ENCODE peak calls at places on chromosomes 3 and 15, in four cellular contexts. One of them, this sample, is unnamed.

GRCh38 chr15:42143866-42144625 is 12.4 kb downstream of the PLA2G4F start:
- DNase-seq in IMR-90: no peak
- DNase-seq in mesenchymal stem cell: no peak
- DNase-seq in H1: no peak
- DNase-seq in this sample: no peak

GRCh38 chr15:79967331-79968182 is 3.4 kb downstream of the BCL2A1 start:
- DNase-seq in IMR-90: no peak
- DNase-seq in H1: no peak
- DNase-seq in mesenchymal stem cell: no peak
- DNase-seq in this sample: no peak

GRCh38 chr3:191382661-191383060 is 52.3 kb upstream of the UTS2B start:
- DNase-seq in mesenchymal stem cell: no peak
- DNase-seq in H1: no peak
- DNase-seq in IMR-90: no peak
- DNase-seq in this sample: no peak

GRCh38 chr3:119318871-119319270 is 24.7 kb downstream of the ARHGAP31 start:
- DNase-seq in IMR-90: peak
- DNase-seq in H1: no peak
- DNase-seq in mesenchymal stem cell: no peak
- DNase-seq in this sample: peak

GRCh38 chr3:46607603-46608028 is 4.7 kb upstream of the FAM240A start:
- DNase-seq in IMR-90: no peak
- DNase-seq in mesenchymal stem cell: peak
- DNase-seq in H1: no peak
- DNase-seq in this sample: peak

GRCh38 chr15:101029971-101030661 is 111.0 kb downstream of the LRRK1 start:
- DNase-seq in IMR-90: no peak
- DNase-seq in mesenchymal stem cell: no peak
- DNase-seq in H1: no peak
- DNase-seq in this sample: no peak

GRCh38 chr3:27368831-27369607 is at the start of gene NEK10:
- DNase-seq in mesenchymal stem cell: peak
- DNase-seq in H1: peak
- DNase-seq in IMR-90: peak
- DNase-seq in this sample: peak

GRCh38 chr3:184524981-184525336 is 36.6 kb upstream of the EPHB3 start:
- DNase-seq in mesenchymal stem cell: no peak
- DNase-seq in H1: no peak
- DNase-seq in IMR-90: no peak
- DNase-seq in this sample: no peak

GRCh38 chr15:68699881-68700394 is 120.8 kb downstream of the ANP32A start:
- DNase-seq in IMR-90: no peak
- DNase-seq in mesenchymal stem cell: no peak
- DNase-seq in H1: no peak
- DNase-seq in this sample: no peak

GRCh38 chr3:142209655-142210054 is 15.7 kb downstream of the GK5 start:
- DNase-seq in mesenchymal stem cell: peak
- DNase-seq in H1: no peak
- DNase-seq in IMR-90: peak
- DNase-seq in this sample: no peak

GRCh38 chr3:158105710-158106438 is at the start of gene SHOX2:
- DNase-seq in mesenchymal stem cell: peak
- DNase-seq in H1: no peak
- DNase-seq in IMR-90: peak
- DNase-seq in this sample: peak

GRCh38 chr3:191314109-191314728 is 15.0 kb upstream of the CCDC50 start:
- DNase-seq in mesenchymal stem cell: no peak
- DNase-seq in IMR-90: no peak
- DNase-seq in H1: no peak
- DNase-seq in this sample: peak

GRCh38 chr3:158702815-158703481 is 29.3 kb downstream of the RARRES1 start:
- DNase-seq in IMR-90: peak
- DNase-seq in mesenchymal stem cell: peak
- DNase-seq in H1: no peak
- DNase-seq in this sample: no peak

GRCh38 chr15:62346168-62346567 is 181.1 kb upstream of the C2CD4B start:
- DNase-seq in mesenchymal stem cell: no peak
- DNase-seq in IMR-90: no peak
- DNase-seq in H1: no peak
- DNase-seq in this sample: no peak

GRCh38 chr3:127805026-127805753 is 17.1 kb downstream of the MGLL start:
- DNase-seq in H1: no peak
- DNase-seq in IMR-90: no peak
- DNase-seq in mesenchymal stem cell: no peak
- DNase-seq in this sample: peak

GRCh38 chr15:68640791-68641331 is 62.1 kb downstream of the CORO2B start:
- DNase-seq in IMR-90: no peak
- DNase-seq in H1: no peak
- DNase-seq in mesenchymal stem cell: no peak
- DNase-seq in this sample: no peak

GRCh38 chr15:82186748-82187415 is 75.7 kb downstream of the EFL1 start:
- DNase-seq in H1: no peak
- DNase-seq in mesenchymal stem cell: no peak
- DNase-seq in IMR-90: no peak
- DNase-seq in this sample: no peak

GRCh38 chr3:105495021-105495420 is 128.3 kb downstream of the ALCAM start:
- DNase-seq in H1: no peak
- DNase-seq in IMR-90: peak
- DNase-seq in mesenchymal stem cell: no peak
- DNase-seq in this sample: peak

GRCh38 chr3:127796751-127797150 is 25.6 kb downstream of the MGLL start:
- DNase-seq in H1: no peak
- DNase-seq in IMR-90: no peak
- DNase-seq in mesenchymal stem cell: no peak
- DNase-seq in this sample: no peak

GRCh38 chr3:64489361-64490044 is 198.3 kb downstream of the ADAMTS9 start:
- DNase-seq in H1: peak
- DNase-seq in IMR-90: no peak
- DNase-seq in mesenchymal stem cell: peak
- DNase-seq in this sample: peak

GRCh38 chr3:67635806-67636205 is 18.6 kb downstream of the SUCLG2 start:
- DNase-seq in IMR-90: peak
- DNase-seq in H1: no peak
- DNase-seq in mesenchymal stem cell: peak
- DNase-seq in this sample: no peak

GRCh38 chr3:12507871-12508281 is 23.6 kb downstream of the TSEN2 start:
- DNase-seq in IMR-90: peak
- DNase-seq in mesenchymal stem cell: peak
- DNase-seq in H1: no peak
- DNase-seq in this sample: no peak

GRCh38 chr3:190554197-190554596 is 40.3 kb downstream of the IL1RAP start:
- DNase-seq in H1: no peak
- DNase-seq in mesenchymal stem cell: no peak
- DNase-seq in IMR-90: no peak
- DNase-seq in this sample: no peak

GRCh38 chr3:122314467-122314866 is 10.6 kb upstream of the CSTA start:
- DNase-seq in IMR-90: peak
- DNase-seq in H1: no peak
- DNase-seq in mesenchymal stem cell: no peak
- DNase-seq in this sample: peak

GRCh38 chr3:43162573-43163084 is 56.8 kb upstream of the POMGNT2 start:
- DNase-seq in IMR-90: no peak
- DNase-seq in mesenchymal stem cell: no peak
- DNase-seq in H1: no peak
- DNase-seq in this sample: no peak

GRCh38 chr15:66673410-66674322 is 28.4 kb upstream of the SMAD6 start:
- DNase-seq in IMR-90: no peak
- DNase-seq in mesenchymal stem cell: peak
- DNase-seq in H1: peak
- DNase-seq in this sample: no peak

GRCh38 chr3:10341901-10342398 is 21.0 kb upstream of the SEC13 start:
- DNase-seq in IMR-90: no peak
- DNase-seq in mesenchymal stem cell: no peak
- DNase-seq in H1: no peak
- DNase-seq in this sample: no peak

GRCh38 chr3:58998476-58999117 is 51.2 kb downstream of the CFAP20DC start:
- DNase-seq in mesenchymal stem cell: peak
- DNase-seq in IMR-90: peak
- DNase-seq in H1: no peak
- DNase-seq in this sample: peak

GRCh38 chr3:171839270-171839669 is 3.9 kb upstream of the TMEM212 start:
- DNase-seq in H1: no peak
- DNase-seq in mesenchymal stem cell: no peak
- DNase-seq in IMR-90: no peak
- DNase-seq in this sample: no peak

GRCh38 chr15:50112488-50113186 is 6.4 kb downstream of the ATP8B4 start:
- DNase-seq in mesenchymal stem cell: no peak
- DNase-seq in H1: no peak
- DNase-seq in IMR-90: no peak
- DNase-seq in this sample: no peak

GRCh38 chr15:61530769-61531168 is 301.7 kb upstream of the RORA start:
- DNase-seq in H1: no peak
- DNase-seq in IMR-90: no peak
- DNase-seq in mesenchymal stem cell: no peak
- DNase-seq in this sample: no peak

GRCh38 chr15:95875141-95875643 is 455.3 kb upstream of the NR2F2 start:
- DNase-seq in IMR-90: no peak
- DNase-seq in mesenchymal stem cell: no peak
- DNase-seq in H1: no peak
- DNase-seq in this sample: peak

GRCh38 chr15:43943511-43943910 is 116.7 kb downstream of the WDR76 start:
- DNase-seq in H1: no peak
- DNase-seq in mesenchymal stem cell: no peak
- DNase-seq in IMR-90: peak
- DNase-seq in this sample: no peak

GRCh38 chr3:190721330-190721729 is 141.2 kb downstream of the GMNC start:
- DNase-seq in IMR-90: no peak
- DNase-seq in H1: no peak
- DNase-seq in mesenchymal stem cell: no peak
- DNase-seq in this sample: peak

DNA sequence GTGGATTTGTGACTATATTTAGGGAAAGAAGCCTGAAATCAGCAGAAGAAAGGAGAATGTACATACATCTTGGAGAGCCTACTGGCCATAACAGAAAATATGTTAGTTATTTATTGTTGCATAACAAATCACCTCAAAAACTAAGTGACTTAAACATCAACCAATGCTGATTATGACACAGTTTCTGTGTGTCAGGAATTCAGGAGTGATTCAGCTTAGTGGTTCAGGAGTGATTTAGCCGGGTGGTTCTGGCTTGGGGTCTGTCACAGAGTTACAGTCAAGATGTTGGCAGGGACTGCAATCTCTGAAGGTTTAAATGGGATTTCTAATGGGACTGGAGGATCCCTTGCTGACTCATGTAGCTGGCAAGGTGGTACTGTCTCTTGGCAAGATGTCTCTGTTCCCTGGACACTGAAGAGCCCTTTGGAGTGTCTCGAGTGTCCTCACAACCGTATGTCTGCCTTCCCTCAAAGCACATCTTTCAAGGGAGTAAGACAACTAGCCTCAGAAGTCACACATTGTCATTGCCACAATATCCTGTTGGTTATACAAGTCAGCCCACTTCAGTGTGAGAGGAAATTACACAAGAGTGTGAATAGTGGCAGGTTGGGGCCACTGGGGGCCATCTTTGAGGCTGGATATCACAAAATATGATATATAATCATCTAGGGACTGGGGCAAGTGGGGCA is 248.9 kb downstream of the SV2B start:
- DNase-seq in IMR-90: no peak
- DNase-seq in H1: no peak
- DNase-seq in mesenchymal stem cell: no peak
- DNase-seq in this sample: no peak
- H2BK5ac ChIP-seq in IMR-90: no peak
- H2BK5ac ChIP-seq in H1: no peak
- H2BK5ac ChIP-seq in mesenchymal stem cell: no peak
- H2BK5ac ChIP-seq in this sample: no peak

DNA sequence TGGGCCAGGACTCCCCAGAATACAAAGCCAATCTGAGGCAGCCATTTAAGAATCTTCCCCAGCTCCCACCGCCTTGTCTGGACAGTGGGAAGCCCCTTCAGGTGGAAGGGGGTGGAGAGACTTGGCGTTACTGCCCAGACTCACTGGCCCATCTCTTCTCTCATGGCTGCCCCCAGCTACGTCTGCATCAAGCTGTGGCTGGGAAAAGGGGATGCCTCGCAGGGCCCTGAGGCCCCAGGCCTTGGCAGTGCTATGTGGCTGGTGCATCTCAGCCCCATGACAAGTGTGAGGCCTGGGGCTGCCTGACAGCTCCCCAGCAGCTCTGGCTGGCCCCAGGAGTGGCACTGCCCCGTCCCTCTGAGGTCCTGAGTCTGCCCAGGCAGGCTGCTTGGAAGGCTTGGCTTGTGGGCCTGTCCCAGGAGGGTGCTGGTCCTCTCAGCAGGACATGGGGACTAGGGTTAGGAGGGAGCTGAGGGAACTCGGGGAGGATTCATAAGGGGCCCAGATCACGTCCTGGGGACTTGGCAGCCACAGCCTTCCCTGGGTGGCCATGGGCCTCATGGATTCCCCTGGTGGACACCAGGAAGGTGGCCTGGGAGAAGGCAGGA is 20.2 kb upstream of the SLC41A3 start:
- DNase-seq in mesenchymal stem cell: no peak
- DNase-seq in H1: no peak
- DNase-seq in IMR-90: no peak
- DNase-seq in this sample: no peak
- H2BK5ac ChIP-seq in mesenchymal stem cell: no peak
- H2BK5ac ChIP-seq in H1: no peak
- H2BK5ac ChIP-seq in IMR-90: no peak
- H2BK5ac ChIP-seq in this sample: no peak

DNA sequence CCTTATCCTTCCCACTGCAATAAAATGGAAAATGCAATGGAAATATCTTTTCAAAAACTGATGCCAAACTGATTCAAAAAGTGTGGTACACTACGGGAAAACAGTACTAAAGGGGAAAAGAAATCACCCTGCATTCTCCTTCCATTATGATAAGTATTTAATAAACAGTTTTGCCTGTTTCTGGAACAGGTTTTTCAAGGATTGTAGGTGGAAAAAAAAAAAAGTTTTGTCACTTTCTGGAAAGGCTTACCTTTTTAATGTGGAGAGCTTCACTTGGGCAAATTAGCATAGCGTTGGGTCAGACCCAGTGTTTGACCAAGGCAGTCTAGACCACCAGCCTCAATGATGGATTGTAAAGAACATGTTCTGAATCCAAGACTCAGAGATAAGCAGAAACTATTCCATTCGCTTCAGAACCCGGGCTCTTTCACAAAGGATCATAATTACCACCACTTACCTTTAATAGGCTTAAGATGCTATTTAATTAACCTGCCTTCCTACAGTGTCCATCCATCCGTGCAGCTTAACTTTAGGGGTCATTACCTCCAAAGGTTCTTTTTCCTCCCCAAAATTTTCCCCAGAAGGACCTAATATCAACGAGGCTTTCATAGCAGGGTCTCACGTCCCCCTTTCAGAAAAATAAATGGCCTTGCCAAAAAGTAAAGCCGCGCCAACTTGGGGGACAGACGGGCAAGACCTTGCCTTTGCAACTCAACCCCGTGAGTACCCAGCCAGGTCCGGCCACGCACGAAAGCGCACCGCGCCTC is 1.0 kb downstream of the DCBLD2 start:
- DNase-seq in H1: no peak
- DNase-seq in IMR-90: no peak
- DNase-seq in mesenchymal stem cell: no peak
- DNase-seq in this sample: no peak
- H2BK5ac ChIP-seq in H1: peak
- H2BK5ac ChIP-seq in IMR-90: peak
- H2BK5ac ChIP-seq in mesenchymal stem cell: peak
- H2BK5ac ChIP-seq in this sample: no peak

GRCh38 chr3:19748782-19749447 is 185.1 kb downstream of the EFHB start:
- DNase-seq in mesenchymal stem cell: no peak
- DNase-seq in H1: no peak
- DNase-seq in IMR-90: no peak
- DNase-seq in this sample: no peak

GRCh38 chr3:19749448-19750017 is 184.5 kb downstream of the EFHB start:
- DNase-seq in H1: no peak
- DNase-seq in mesenchymal stem cell: no peak
- DNase-seq in IMR-90: no peak
- DNase-seq in this sample: no peak
- H2BK5ac ChIP-seq in H1: no peak
- H2BK5ac ChIP-seq in mesenchymal stem cell: no peak
- H2BK5ac ChIP-seq in IMR-90: no peak
- H2BK5ac ChIP-seq in this sample: no peak

This sample was measured in trophoblast cell.